ENCODE peak calls at places on chromosomes 2 and 18, in six cellular contexts. One of them, this sample, is unnamed.

GRCh38 chr2:85503168-85503610 is 35.8 kb upstream of the MAT2A start:
- DNase-seq in heart left ventricle: no peak
- DNase-seq in sigmoid colon: no peak
- DNase-seq in transverse colon: peak; percentile 67
- DNase-seq in gastrocnemius medialis: no peak
- DNase-seq in tibial nerve: no peak
- DNase-seq in this sample: no peak

GRCh38 chr2:77108915-77109314 is 413.3 kb downstream of the LRRTM4 start:
- DNase-seq in heart left ventricle: no peak
- DNase-seq in sigmoid colon: no peak
- DNase-seq in transverse colon: no peak
- DNase-seq in gastrocnemius medialis: no peak
- DNase-seq in tibial nerve: no peak
- DNase-seq in this sample: no peak

GRCh38 chr2:225725726-225726125 is 326.2 kb downstream of the NYAP2 start:
- DNase-seq in heart left ventricle: no peak
- DNase-seq in sigmoid colon: no peak
- DNase-seq in transverse colon: no peak
- DNase-seq in gastrocnemius medialis: no peak
- DNase-seq in tibial nerve: no peak
- DNase-seq in this sample: no peak

GRCh38 chr18:58174285-58174684 is 130.3 kb downstream of the NEDD4L start:
- DNase-seq in heart left ventricle: no peak
- DNase-seq in sigmoid colon: no peak
- DNase-seq in transverse colon: no peak
- DNase-seq in gastrocnemius medialis: no peak
- DNase-seq in tibial nerve: no peak
- DNase-seq in this sample: no peak

GRCh38 chr2:224982226-224982625 is 60.0 kb downstream of the DOCK10 start:
- DNase-seq in heart left ventricle: no peak
- DNase-seq in sigmoid colon: no peak
- DNase-seq in transverse colon: no peak
- DNase-seq in gastrocnemius medialis: no peak
- DNase-seq in tibial nerve: no peak
- DNase-seq in this sample: peak; percentile 22

GRCh38 chr18:11654736-11655604 is 34.1 kb upstream of the GNAL start:
- DNase-seq in heart left ventricle: peak; percentile 20
- DNase-seq in sigmoid colon: no peak
- DNase-seq in transverse colon: peak; percentile 41
- DNase-seq in gastrocnemius medialis: no peak
- DNase-seq in tibial nerve: peak; percentile 52
- DNase-seq in this sample: peak; percentile 27

GRCh38 chr2:60862642-60863041 is 18.7 kb upstream of the REL start:
- DNase-seq in heart left ventricle: no peak
- DNase-seq in sigmoid colon: no peak
- DNase-seq in transverse colon: no peak
- DNase-seq in gastrocnemius medialis: no peak
- DNase-seq in tibial nerve: no peak
- DNase-seq in this sample: no peak

GRCh38 chr18:56955490-56955889 is 191.4 kb upstream of the BOD1L2 start:
- DNase-seq in heart left ventricle: no peak
- DNase-seq in sigmoid colon: no peak
- DNase-seq in transverse colon: no peak
- DNase-seq in gastrocnemius medialis: no peak
- DNase-seq in tibial nerve: no peak
- DNase-seq in this sample: no peak

GRCh38 chr2:2501454-2502108 is 170.5 kb upstream of the MYT1L start:
- DNase-seq in heart left ventricle: no peak
- DNase-seq in sigmoid colon: no peak
- DNase-seq in transverse colon: no peak
- DNase-seq in gastrocnemius medialis: no peak
- DNase-seq in tibial nerve: no peak
- DNase-seq in this sample: no peak

GRCh38 chr2:196480653-196481322 is 158.7 kb upstream of the CCDC150 start:
- DNase-seq in heart left ventricle: no peak
- DNase-seq in sigmoid colon: no peak
- DNase-seq in transverse colon: no peak
- DNase-seq in gastrocnemius medialis: no peak
- DNase-seq in tibial nerve: no peak
- DNase-seq in this sample: no peak

GRCh38 chr18:37509600-37509999 is 56.0 kb downstream of the CELF4 start:
- DNase-seq in heart left ventricle: no peak
- DNase-seq in sigmoid colon: no peak
- DNase-seq in transverse colon: no peak
- DNase-seq in gastrocnemius medialis: no peak
- DNase-seq in tibial nerve: no peak
- DNase-seq in this sample: no peak

GRCh38 chr2:121564905-121565304 is 34.2 kb downstream of the RNU4ATAC start:
- DNase-seq in heart left ventricle: no peak
- DNase-seq in sigmoid colon: no peak
- DNase-seq in transverse colon: no peak
- DNase-seq in gastrocnemius medialis: no peak
- DNase-seq in tibial nerve: no peak
- DNase-seq in this sample: no peak

GRCh38 chr2:227257820-227258219 is 67.2 kb upstream of the MFF start:
- DNase-seq in heart left ventricle: no peak
- DNase-seq in sigmoid colon: no peak
- DNase-seq in transverse colon: no peak
- DNase-seq in gastrocnemius medialis: no peak
- DNase-seq in tibial nerve: no peak
- DNase-seq in this sample: no peak

GRCh38 chr2:222271854-222272253 is 26.9 kb downstream of the PAX3 start:
- DNase-seq in heart left ventricle: no peak
- DNase-seq in sigmoid colon: no peak
- DNase-seq in transverse colon: no peak
- DNase-seq in gastrocnemius medialis: no peak
- DNase-seq in tibial nerve: no peak
- DNase-seq in this sample: no peak

GRCh38 chr18:13165636-13166423 is 52.7 kb upstream of the LDLRAD4 start:
- DNase-seq in heart left ventricle: no peak
- DNase-seq in sigmoid colon: no peak
- DNase-seq in transverse colon: no peak
- DNase-seq in gastrocnemius medialis: no peak
- DNase-seq in tibial nerve: no peak
- DNase-seq in this sample: no peak

GRCh38 chr2:95362486-95362885 is 40.0 kb upstream of the FAHD2A start:
- DNase-seq in heart left ventricle: no peak
- DNase-seq in sigmoid colon: peak; percentile 32
- DNase-seq in transverse colon: no peak
- DNase-seq in gastrocnemius medialis: no peak
- DNase-seq in tibial nerve: no peak
- DNase-seq in this sample: peak; percentile 24

GRCh38 chr2:183021613-183022012 is 16.6 kb downstream of the NCKAP1 start:
- DNase-seq in heart left ventricle: no peak
- DNase-seq in sigmoid colon: no peak
- DNase-seq in transverse colon: no peak
- DNase-seq in gastrocnemius medialis: no peak
- DNase-seq in tibial nerve: no peak
- DNase-seq in this sample: no peak

GRCh38 chr2:174334278-174334715 is 457 bp upstream of the SP9 start:
- DNase-seq in heart left ventricle: no peak
- DNase-seq in sigmoid colon: no peak
- DNase-seq in transverse colon: no peak
- DNase-seq in gastrocnemius medialis: no peak
- DNase-seq in tibial nerve: no peak
- DNase-seq in this sample: no peak

GRCh38 chr2:186641132-186641806 is 51.4 kb downstream of the ITGAV start:
- DNase-seq in heart left ventricle: no peak
- DNase-seq in sigmoid colon: no peak
- DNase-seq in transverse colon: no peak
- DNase-seq in gastrocnemius medialis: no peak
- DNase-seq in tibial nerve: no peak
- DNase-seq in this sample: no peak

GRCh38 chr2:186871866-186872265 is 22.9 kb upstream of the ZSWIM2 start:
- DNase-seq in heart left ventricle: no peak
- DNase-seq in sigmoid colon: no peak
- DNase-seq in transverse colon: no peak
- DNase-seq in gastrocnemius medialis: no peak
- DNase-seq in tibial nerve: no peak
- DNase-seq in this sample: no peak

GRCh38 chr2:13682878-13683277 is 949.6 kb upstream of the LRATD1 start:
- DNase-seq in heart left ventricle: peak; percentile 8
- DNase-seq in sigmoid colon: no peak
- DNase-seq in transverse colon: no peak
- DNase-seq in gastrocnemius medialis: no peak
- DNase-seq in tibial nerve: no peak
- DNase-seq in this sample: no peak

GRCh38 chr2:69685321-69686048 is 41.9 kb upstream of the AAK1 start:
- DNase-seq in heart left ventricle: no peak
- DNase-seq in sigmoid colon: no peak
- DNase-seq in transverse colon: no peak
- DNase-seq in gastrocnemius medialis: no peak
- DNase-seq in tibial nerve: no peak
- DNase-seq in this sample: no peak

GRCh38 chr2:222358876-222359275 is 60.1 kb upstream of the PAX3 start:
- DNase-seq in heart left ventricle: peak; percentile 13
- DNase-seq in sigmoid colon: no peak
- DNase-seq in transverse colon: no peak
- DNase-seq in gastrocnemius medialis: peak; percentile 32
- DNase-seq in tibial nerve: peak; percentile 9
- DNase-seq in this sample: no peak

GRCh38 chr18:54263904-54264336 is 5.4 kb upstream of the POLI start:
- DNase-seq in heart left ventricle: no peak
- DNase-seq in sigmoid colon: no peak
- DNase-seq in transverse colon: no peak
- DNase-seq in gastrocnemius medialis: no peak
- DNase-seq in tibial nerve: no peak
- DNase-seq in this sample: no peak

GRCh38 chr18:7577706-7578105 is 10.6 kb downstream of the PTPRM start:
- DNase-seq in heart left ventricle: no peak
- DNase-seq in sigmoid colon: no peak
- DNase-seq in transverse colon: no peak
- DNase-seq in gastrocnemius medialis: no peak
- DNase-seq in tibial nerve: no peak
- DNase-seq in this sample: no peak

GRCh38 chr2:86249843-86250402 is 50.7 kb downstream of the MRPL35 start:
- DNase-seq in heart left ventricle: no peak
- DNase-seq in sigmoid colon: peak; percentile 78
- DNase-seq in transverse colon: peak; percentile 54
- DNase-seq in gastrocnemius medialis: no peak
- DNase-seq in tibial nerve: no peak
- DNase-seq in this sample: no peak

GRCh38 chr2:226426292-226426736 is 373.3 kb downstream of the IRS1 start:
- DNase-seq in heart left ventricle: no peak
- DNase-seq in sigmoid colon: no peak
- DNase-seq in transverse colon: no peak
- DNase-seq in gastrocnemius medialis: no peak
- DNase-seq in tibial nerve: no peak
- DNase-seq in this sample: no peak

GRCh38 chr2:7057865-7058400 is 140.7 kb downstream of the RNF144A start:
- DNase-seq in heart left ventricle: no peak
- DNase-seq in sigmoid colon: no peak
- DNase-seq in transverse colon: no peak
- DNase-seq in gastrocnemius medialis: no peak
- DNase-seq in tibial nerve: no peak
- DNase-seq in this sample: no peak

GRCh38 chr2:105886029-105886454 is 141.3 kb downstream of the NCK2 start:
- DNase-seq in heart left ventricle: no peak
- DNase-seq in sigmoid colon: no peak
- DNase-seq in transverse colon: no peak
- DNase-seq in gastrocnemius medialis: no peak
- DNase-seq in tibial nerve: no peak
- DNase-seq in this sample: no peak

GRCh38 chr2:73982140-73982617 is 2.5 kb upstream of the TET3 start:
- DNase-seq in heart left ventricle: no peak
- DNase-seq in sigmoid colon: no peak
- DNase-seq in transverse colon: peak; percentile 54
- DNase-seq in gastrocnemius medialis: no peak
- DNase-seq in tibial nerve: no peak
- DNase-seq in this sample: no peak

GRCh38 chr2:73984922-73985317 is 210 bp downstream of the TET3 start:
- DNase-seq in heart left ventricle: peak; percentile 62
- DNase-seq in sigmoid colon: peak; percentile 76
- DNase-seq in transverse colon: peak; percentile 75
- DNase-seq in gastrocnemius medialis: no peak
- DNase-seq in tibial nerve: no peak
- DNase-seq in this sample: peak; percentile 58

GRCh38 chr2:73985318-73986084 is 791 bp downstream of the TET3 start:
- DNase-seq in heart left ventricle: no peak
- DNase-seq in sigmoid colon: peak; percentile 72
- DNase-seq in transverse colon: peak; percentile 40
- DNase-seq in gastrocnemius medialis: no peak
- DNase-seq in tibial nerve: peak; percentile 35
- DNase-seq in this sample: no peak

GRCh38 chr2:73984203-73984921 is at the start of gene TET3:
- DNase-seq in heart left ventricle: no peak
- DNase-seq in sigmoid colon: peak; percentile 77
- DNase-seq in transverse colon: peak; percentile 68
- DNase-seq in gastrocnemius medialis: no peak
- DNase-seq in tibial nerve: no peak
- DNase-seq in this sample: no peak

GRCh38 chr2:73983322-73984202 is 1.1 kb upstream of the TET3 start:
- DNase-seq in heart left ventricle: no peak
- DNase-seq in sigmoid colon: no peak
- DNase-seq in transverse colon: peak; percentile 95
- DNase-seq in gastrocnemius medialis: no peak
- DNase-seq in tibial nerve: no peak
- DNase-seq in this sample: peak; percentile 95
- TF ChIP-seq CTCF in heart left ventricle: no peak
- TF ChIP-seq CTCF in sigmoid colon: no peak
- TF ChIP-seq CTCF in transverse colon: no peak
- TF ChIP-seq CTCF in gastrocnemius medialis: no peak
- TF ChIP-seq CTCF in tibial nerve: no peak
- TF ChIP-seq CTCF in this sample: peak; percentile 56

GRCh38 chr2:88845772-88846661 is 154.5 kb downstream of the RPIA start:
- DNase-seq in heart left ventricle: no peak
- DNase-seq in sigmoid colon: no peak
- DNase-seq in transverse colon: peak; percentile 54
- DNase-seq in gastrocnemius medialis: no peak
- DNase-seq in tibial nerve: no peak
- DNase-seq in this sample: no peak
- TF ChIP-seq POLR2A in heart left ventricle: no peak
- TF ChIP-seq POLR2A in sigmoid colon: no peak
- TF ChIP-seq POLR2A in transverse colon: no peak
- TF ChIP-seq POLR2A in gastrocnemius medialis: no peak
- TF ChIP-seq POLR2A in tibial nerve: no peak
- TF ChIP-seq POLR2A in this sample: no peak

DNA sequence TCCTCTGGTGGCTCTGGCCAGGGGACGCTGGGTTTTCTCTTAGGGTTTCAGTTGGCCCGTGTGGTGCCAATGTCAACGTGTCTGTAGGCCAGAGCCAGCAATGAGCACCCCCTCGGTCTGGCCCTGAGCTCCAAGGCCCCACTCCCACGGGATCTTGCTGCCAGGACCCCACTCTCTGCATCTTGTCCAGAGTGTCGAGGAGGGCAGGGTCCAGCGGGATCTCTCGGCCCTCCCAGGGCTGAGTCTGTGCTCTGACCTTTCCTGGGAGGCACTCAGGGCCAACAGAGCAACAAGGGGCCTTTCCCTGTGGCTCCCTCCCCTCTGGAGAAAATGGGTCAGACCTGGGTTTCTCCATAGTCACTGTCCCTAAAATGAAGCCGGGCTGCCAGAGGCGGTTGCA is 97.6 kb downstream of the RTP5 start:
- DNase-seq in heart left ventricle: no peak
- DNase-seq in sigmoid colon: peak; percentile 36
- DNase-seq in transverse colon: no peak
- DNase-seq in gastrocnemius medialis: no peak
- DNase-seq in tibial nerve: no peak
- DNase-seq in this sample: no peak
- H3K27ac ChIP-seq in heart left ventricle: no peak overlapping the region
- H3K27ac ChIP-seq in sigmoid colon: no peak overlapping the region
- H3K27ac ChIP-seq in transverse colon: no peak overlapping the region
- H3K27ac ChIP-seq in gastrocnemius medialis: no peak overlapping the region
- H3K27ac ChIP-seq in tibial nerve: no peak overlapping the region
- H3K27ac ChIP-seq in this sample: no peak overlapping the region

GRCh38 chr2:230677182-230677946 is 35.3 kb upstream of the CAB39 start:
- DNase-seq in heart left ventricle: no peak
- DNase-seq in sigmoid colon: no peak
- DNase-seq in transverse colon: no peak
- DNase-seq in gastrocnemius medialis: no peak
- DNase-seq in tibial nerve: no peak
- DNase-seq in this sample: no peak
- TF ChIP-seq CTCF in heart left ventricle: no peak
- TF ChIP-seq CTCF in sigmoid colon: no peak
- TF ChIP-seq CTCF in transverse colon: no peak
- TF ChIP-seq CTCF in gastrocnemius medialis: no peak
- TF ChIP-seq CTCF in tibial nerve: no peak
- TF ChIP-seq CTCF in this sample: no peak